ENCODE peak calls at places on chromosome 21, in four cellular contexts. Y is HCT116, Q is H1, H is GM12878. B is an unnamed sample.

GRCh38 chr21:14989359-14989758 is 75.4 kb downstream of the NRIP1 start:
- DNase-seq in Y (no peak), Q (no peak), H (no peak), B (no peak)

GRCh38 chr21:28761709-28762356 is 230.8 kb downstream of the LTN1 start:
- DNase-seq in Y (no peak), Q (no peak), H (no peak), B (no peak)

GRCh38 chr21:22231013-22231412 is 1232.8 kb downstream of the NCAM2 start:
- DNase-seq in Y (no peak), Q (no peak), H (no peak), B (no peak)

GRCh38 chr21:35159881-35160280 is 110.8 kb upstream of the RUNX1 start:
- DNase-seq in Y (no peak), Q (no peak), H (no peak), B (no peak)

GRCh38 chr21:34815831-34816700 is 147.3 kb downstream of the CLIC6 start:
- DNase-seq in Y (no peak), Q (no peak), H (no peak), B (no peak)

GRCh38 chr21:18743523-18743922 is 339.9 kb upstream of the TMPRSS15 start:
- DNase-seq in Y (no peak), Q (no peak), H (no peak), B (no peak)

GRCh38 chr21:31218830-31219608 is 125.0 kb downstream of the TIAM1 start:
- DNase-seq in Y (peak; percentile 22), Q (no peak), H (no peak), B (no peak)

GRCh38 chr21:29382029-29382654 is 83.4 kb downstream of the BACH1 start:
- DNase-seq in Y (no peak), Q (no peak), H (no peak), B (no peak)

GRCh38 chr21:15617968-15618367 is 111.8 kb upstream of the USP25 start:
- DNase-seq in Y (no peak), Q (no peak), H (no peak), B (no peak)

GRCh38 chr21:41361786-41362604 is at the start of gene MX2:
- DNase-seq in Y (no peak), Q (no peak), H (peak; percentile 91), B (no peak)

GRCh38 chr21:26169061-26169610 is 1.4 kb downstream of the APP start:
- DNase-seq in Y (peak; percentile 29), Q (peak; percentile 53), H (peak; percentile 24), B (no peak)

GRCh38 chr21:27498025-27498424 is 531.1 kb upstream of the ADAMTS5 start:
- DNase-seq in Y (no peak), Q (no peak), H (no peak), B (no peak)

GRCh38 chr21:39788383-39788782 is 43.4 kb downstream of the IGSF5 start:
- DNase-seq in Y (peak; percentile 66), Q (peak; percentile 65), H (no peak), B (peak; percentile 75)

GRCh38 chr21:29656504-29657227 is 283.1 kb downstream of the GRIK1 start:
- DNase-seq in Y (no peak), Q (no peak), H (no peak), B (peak; percentile 87)

GRCh38 chr21:27804515-27804914 is 837.6 kb upstream of the ADAMTS5 start:
- DNase-seq in Y (no peak), Q (no peak), H (no peak), B (no peak)

GRCh38 chr21:25421327-25422028 is 185.8 kb downstream of the MRPL39 start:
- DNase-seq in Y (no peak), Q (no peak), H (peak; percentile 93), B (no peak)

GRCh38 chr21:35202431-35202830 is 153.3 kb upstream of the RUNX1 start:
- DNase-seq in Y (no peak), Q (no peak), H (no peak), B (no peak)

GRCh38 chr21:45574691-45575090 is 32.5 kb upstream of the SLC19A1 start:
- DNase-seq in Y (no peak), Q (no peak), H (no peak), B (no peak)
- TF ChIP-seq EGR1 in Y (no peak), Q (no peak), H (no peak), B (no peak)

DNA sequence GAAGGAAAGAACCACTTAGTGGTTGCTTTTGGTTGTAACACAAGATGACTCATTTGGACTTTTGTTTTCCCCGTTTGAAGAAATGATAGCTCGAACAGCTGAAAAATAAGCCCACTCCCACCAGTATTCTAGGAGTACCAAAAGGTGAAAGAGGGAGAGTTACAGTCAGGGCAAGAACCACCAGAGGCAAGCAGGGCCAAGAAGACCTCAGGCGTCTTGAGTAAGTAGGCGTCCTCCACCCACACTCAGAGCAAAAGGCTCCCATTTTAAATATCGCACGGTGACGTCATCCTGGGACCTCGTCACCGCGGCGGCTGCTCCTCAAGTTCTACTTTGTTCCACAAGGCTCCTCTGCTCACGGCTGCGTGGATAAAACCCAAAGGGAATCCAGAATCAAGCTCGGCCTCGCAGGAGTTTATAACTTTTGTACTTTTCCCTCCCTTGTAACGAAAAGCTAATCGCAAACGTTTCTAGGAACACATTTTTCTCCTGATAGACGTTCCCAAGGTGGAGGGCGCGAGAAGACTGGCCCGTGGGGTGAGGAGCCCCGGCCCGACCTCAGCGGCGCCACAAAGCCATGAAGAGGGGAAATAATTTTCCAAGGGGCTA is 1.2 kb downstream of the BTG3 start:
- DNase-seq in Y (peak; percentile 74), Q (peak; percentile 58), H (peak; percentile 59), B (peak; percentile 76)
- TF ChIP-seq EGR1 in Y (peak; percentile 69), Q (no peak), H (no peak), B (peak; percentile 93)

GRCh38 chr21:46426313-46427046 is 32.2 kb upstream of the DIP2A start:
- DNase-seq in Y (no peak), Q (no peak), H (no peak), B (no peak)

GRCh38 chr21:46424621-46425020 is 34.1 kb upstream of the DIP2A start:
- DNase-seq in Y (no peak), Q (no peak), H (no peak), B (no peak)

GRCh38 chr21:46424062-46424591 is 34.6 kb upstream of the DIP2A start:
- DNase-seq in Y (no peak), Q (no peak), H (no peak), B (no peak)

GRCh38 chr21:46425061-46425460 is 33.6 kb upstream of the DIP2A start:
- DNase-seq in Y (no peak), Q (no peak), H (no peak), B (no peak)

GRCh38 chr21:46425566-46425965 is 33.1 kb upstream of the DIP2A start:
- DNase-seq in Y (no peak), Q (no peak), H (no peak), B (no peak)
- TF ChIP-seq EGR1 in Y (no peak), Q (no peak), H (no peak), B (no peak)

DNA sequence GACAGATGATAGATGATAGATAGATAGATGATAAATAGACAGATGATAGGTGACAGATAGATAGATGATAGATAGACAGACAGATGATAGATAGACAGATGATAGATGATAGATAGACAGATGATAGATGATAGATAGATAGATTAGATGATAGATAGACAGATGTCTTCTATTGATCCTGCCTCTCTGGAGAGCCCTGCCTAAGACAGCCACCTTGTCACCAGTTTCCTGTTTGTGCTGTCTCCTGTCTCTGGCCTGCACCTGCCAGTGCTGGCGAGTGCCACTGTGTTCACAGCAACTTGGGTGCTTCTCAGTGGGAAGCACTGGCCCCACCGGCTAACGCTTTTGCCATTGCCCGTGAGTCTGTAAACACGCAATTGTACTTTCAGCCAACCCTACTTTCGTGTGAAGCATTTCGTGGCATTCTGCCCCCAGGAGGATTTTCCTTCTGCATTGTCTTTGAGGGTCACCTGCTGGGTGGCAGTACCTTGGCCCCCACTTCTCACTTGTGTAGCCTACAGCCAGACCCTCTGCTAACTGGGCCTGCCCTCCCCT is 23.5 kb upstream of the PDE9A start:
- DNase-seq in Y (no peak), Q (no peak), H (no peak), B (no peak)
- TF ChIP-seq EGR1 in Y (no peak), Q (no peak), H (no peak), B (no peak)

GRCh38 chr21:46182548-46183336 is 1.5 kb downstream of the SPATC1L start:
- DNase-seq in Y (no peak), Q (no peak), H (no peak), B (peak; percentile 85)
- TF ChIP-seq EGR1 in Y (no peak), Q (no peak), H (no peak), B (no peak)

GRCh38 chr21:45070970-45071369 is 3.4 kb upstream of the ADARB1 start:
- DNase-seq in Y (no peak), Q (no peak), H (no peak), B (no peak)
- TF ChIP-seq EGR1 in Y (no peak), Q (no peak), H (no peak), B (no peak)

DNA sequence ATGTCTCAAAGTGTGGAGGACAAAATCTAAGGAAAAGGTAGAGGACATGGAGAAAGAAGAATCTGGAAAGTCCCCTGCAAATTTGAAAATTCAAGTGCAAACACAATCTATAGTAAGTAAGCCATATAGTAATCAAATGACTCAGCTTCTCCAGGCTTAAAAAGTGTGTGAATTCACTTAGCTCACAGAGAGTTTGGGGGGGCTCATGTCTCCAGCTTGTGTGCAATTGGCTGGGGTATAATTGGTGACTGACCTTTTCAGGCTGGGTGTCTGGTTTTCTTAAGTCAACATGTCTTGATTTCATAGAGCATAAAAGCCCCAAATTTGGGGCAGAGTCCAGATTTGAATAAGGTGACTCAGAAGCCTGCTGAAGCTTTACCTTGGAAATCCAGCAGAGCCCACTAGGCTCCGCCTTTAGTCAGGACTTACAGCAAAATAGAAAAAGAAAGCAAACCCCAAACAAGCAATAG is 8.6 kb downstream of the CLDN14 start:
- DNase-seq in Y (no peak), Q (no peak), H (peak; percentile 50), B (no peak)
- TF ChIP-seq EGR1 in Y (no peak), Q (no peak), H (no peak), B (no peak)

DNA sequence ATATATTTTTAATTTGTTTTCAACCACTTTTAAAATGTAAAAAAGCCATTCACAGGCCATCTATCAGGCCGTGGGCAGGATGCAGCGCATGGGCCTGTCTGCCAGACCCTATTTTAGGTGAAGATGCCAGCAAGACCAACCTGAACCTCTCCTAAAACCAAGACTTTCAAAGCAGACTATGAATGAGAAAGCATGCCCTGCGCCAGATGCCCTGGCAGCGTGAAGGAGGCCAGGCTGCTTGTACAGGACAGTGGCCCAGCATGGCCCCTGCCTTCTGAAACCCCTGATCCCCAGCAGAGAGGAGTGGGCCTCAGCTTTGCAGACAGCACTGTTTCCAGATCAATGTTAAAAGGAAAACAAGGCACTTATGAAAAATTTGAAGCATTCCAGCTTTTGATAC is 31.6 kb downstream of the WDR4 start:
- DNase-seq in Y (no peak), Q (no peak), H (no peak), B (no peak)
- TF ChIP-seq EGR1 in Y (no peak), Q (no peak), H (no peak), B (no peak)

DNA sequence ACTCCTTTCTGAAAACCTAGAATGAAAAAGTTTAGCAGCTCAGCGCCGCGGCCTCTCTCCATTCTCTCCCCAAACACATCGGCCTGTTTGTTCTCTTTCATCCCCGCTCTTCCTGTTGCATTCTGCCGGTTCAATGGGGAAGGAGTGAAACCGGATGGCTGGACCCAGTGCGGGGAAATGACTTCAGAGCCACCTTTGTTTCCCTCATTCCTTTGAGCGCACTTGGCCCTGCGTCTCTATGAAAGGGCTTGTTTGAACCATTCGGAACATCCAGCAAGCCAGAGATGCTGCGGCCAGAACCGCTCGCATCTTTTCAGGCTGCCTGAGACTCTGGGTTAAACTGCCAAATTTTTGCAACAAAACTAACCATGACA is 5.3 kb upstream of the OLIG1 start:
- DNase-seq in Y (no peak), Q (no peak), H (no peak), B (no peak)
- TF ChIP-seq EGR1 in Y (no peak), Q (no peak), H (no peak), B (no peak)

GRCh38 chr21:38569733-38570132 is 71.5 kb upstream of the ERG start:
- DNase-seq in Y (no peak), Q (no peak), H (no peak), B (no peak)

GRCh38 chr21:38562182-38562581 is 63.9 kb upstream of the ERG start:
- DNase-seq in Y (no peak), Q (no peak), H (no peak), B (no peak)

GRCh38 chr21:38567577-38568360 is 69.5 kb upstream of the ERG start:
- DNase-seq in Y (no peak), Q (no peak), H (no peak), B (no peak)
- TF ChIP-seq EGR1 in Y (no peak), Q (no peak), H (no peak), B (no peak)